ENCODE peak calls at places on chromosomes 11 and 22, in seven cellular contexts. N is NB4, K is DND-41, T is COLO829, H is MCF 10A, S is HT1080, Y is iris pigment epithelial cell. J is an unnamed sample.

GRCh38 chr22:41565403-41566054 is 4.7 kb downstream of the CSDC2 start:
- DNase-seq in N (peak), K (peak), T (peak), H (peak), S (peak), Y (peak), J (peak)

GRCh38 chr22:41367039-41367679 is 14.6 kb upstream of the TEF start:
- DNase-seq in N (peak), K (no peak), T (peak), H (peak), S (peak), Y (peak), J (peak)

GRCh38 chr11:56909080-56909479 is 79.6 kb upstream of the OR5AK2 start:
- DNase-seq in N (no peak), K (no peak), T (no peak), H (no peak), S (no peak), Y (no peak), J (no peak)

GRCh38 chr11:93330446-93330984 is at the start of gene DEUP1:
- DNase-seq in N (no peak), K (no peak), T (no peak), H (no peak), S (no peak), Y (no peak), J (peak)

GRCh38 chr22:38925571-38926041 is 31.8 kb upstream of the APOBEC3A start:
- DNase-seq in N (no peak), K (no peak), T (no peak), H (peak), S (peak), Y (no peak), J (peak)

GRCh38 chr11:14577835-14578529 is 57.8 kb upstream of the PSMA1 start:
- DNase-seq in N (no peak), K (no peak), T (no peak), H (no peak), S (no peak), Y (no peak), J (no peak)

GRCh38 chr22:19871845-19872778 is 17.4 kb upstream of the GNB1L start:
- DNase-seq in N (no peak), K (peak), T (no peak), H (no peak), S (no peak), Y (no peak), J (no peak)

GRCh38 chr11:72831521-72832300 is 17.5 kb downstream of the ATG16L2 start:
- DNase-seq in N (peak), K (peak), T (peak), H (peak), S (peak), Y (peak), J (peak)